ENCODE peak calls at places on chromosomes 7 and 10, in seven cellular contexts. K is heart right ventricle, P is testis, I is IMR-90, F is heart left ventricle, Y is A549, D is kidney. X is an unnamed sample.

GRCh38 chr7:105589221-105590077 is 8.2 kb upstream of the EFCAB10 start:
- DNase-seq in Y (peak; percentile 82), P (peak; percentile 73), K (peak; percentile 38), D (no peak), I (peak; percentile 81), F (peak; percentile 31), X (peak; percentile 77)

GRCh38 chr7:128145191-128145590 is 95.9 kb upstream of the LEP start:
- DNase-seq in K (no peak), P (no peak), F (no peak), D (no peak), Y (no peak), I (no peak), X (no peak)

GRCh38 chr7:28096713-28097112 is 83.9 kb downstream of the JAZF1 start:
- DNase-seq in F (peak; percentile 57), D (no peak), I (peak; percentile 72), Y (peak; percentile 72), K (peak; percentile 63), P (peak; percentile 81), X (peak; percentile 83)

GRCh38 chr10:17335065-17335464 is 107.0 kb downstream of the VIM start:
- DNase-seq in F (no peak), D (no peak), K (no peak), P (no peak), Y (no peak), I (peak; percentile 84), X (no peak)

GRCh38 chr10:113447278-113447677 is 105.6 kb upstream of the HABP2 start:
- DNase-seq in I (no peak), K (no peak), Y (no peak), F (no peak), D (no peak), P (no peak), X (no peak)

GRCh38 chr7:114789942-114790341 is 132.0 kb upstream of the MDFIC start:
- DNase-seq in F (no peak), Y (no peak), K (no peak), I (peak; percentile 87), P (no peak), D (no peak), X (no peak)

GRCh38 chr10:110857265-110858158 is 14.2 kb upstream of the PDCD4 start:
- DNase-seq in P (no peak), F (no peak), K (no peak), Y (no peak), D (no peak), I (peak; percentile 84), X (peak; percentile 61)

GRCh38 chr10:91598211-91598981 is 34.5 kb downstream of the PPP1R3C start:
- DNase-seq in F (no peak), P (no peak), K (no peak), I (peak; percentile 80), D (no peak), Y (peak; percentile 84), X (no peak)

GRCh38 chr10:113958631-113959382 is 84.9 kb upstream of the ADRB1 start:
- DNase-seq in P (no peak), F (peak; percentile 37), I (peak; percentile 93), Y (peak; percentile 80), D (peak; percentile 80), K (peak; percentile 31), X (no peak)

GRCh38 chr10:17394854-17395253 is 59.5 kb downstream of the ST8SIA6 start:
- DNase-seq in D (no peak), K (no peak), P (no peak), Y (no peak), I (no peak), F (no peak), X (no peak)

GRCh38 chr7:74311305-74311744 is 22.1 kb downstream of the CLIP2 start:
- DNase-seq in F (no peak), I (peak; percentile 68), Y (no peak), D (no peak), K (no peak), P (no peak), X (no peak)

GRCh38 chr10:48684792-48685651 is at the start of gene WDFY4:
- DNase-seq in D (no peak), F (no peak), K (no peak), P (no peak), I (no peak), Y (no peak), X (no peak)

GRCh38 chr10:104895981-104896380 is 254.9 kb downstream of the SORCS3 start:
- DNase-seq in D (no peak), Y (no peak), I (no peak), F (no peak), P (no peak), K (no peak), X (no peak)

GRCh38 chr10:129048513-129048912 is 418.5 kb upstream of the MGMT start:
- DNase-seq in K (no peak), P (no peak), F (no peak), I (no peak), Y (no peak), D (no peak), X (no peak)

GRCh38 chr7:18552943-18553584 is 57.5 kb downstream of the HDAC9 start:
- DNase-seq in Y (no peak), F (no peak), D (no peak), K (no peak), I (no peak), P (no peak), X (no peak)

GRCh38 chr10:78846770-78847169 is 222.0 kb upstream of the ZMIZ1 start:
- DNase-seq in I (no peak), P (no peak), F (peak; percentile 60), Y (no peak), D (no peak), K (peak; percentile 55), X (peak; percentile 76)

GRCh38 chr7:131231381-131232220 is 96.1 kb upstream of the MKLN1 start:
- DNase-seq in P (peak; percentile 22), D (no peak), Y (no peak), K (peak; percentile 58), I (peak; percentile 79), F (peak; percentile 56), X (peak; percentile 83)

GRCh38 chr7:29371472-29371871 is 176.9 kb downstream of the CHN2 start:
- DNase-seq in I (no peak), K (no peak), F (no peak), D (no peak), Y (no peak), P (no peak), X (no peak)

GRCh38 chr10:112290054-112290373 is 6.8 kb downstream of the TECTB start:
- DNase-seq in Y (no peak), K (no peak), F (no peak), D (no peak), P (no peak), I (no peak), X (no peak)

GRCh38 chr7:11155883-11156282 is 182.2 kb downstream of the PHF14 start:
- DNase-seq in D (no peak), I (peak; percentile 18), Y (no peak), K (no peak), P (no peak), F (no peak), X (no peak)

GRCh38 chr10:101624526-101625102 is 36.5 kb downstream of the DPCD start:
- DNase-seq in D (peak; percentile 29), I (no peak), K (no peak), F (no peak), P (no peak), Y (no peak), X (peak; percentile 46)
- H3K27ac ChIP-seq in D (no peak overlapping the region), I (no peak overlapping the region), K (no peak overlapping the region), F (no peak overlapping the region), P (no peak overlapping the region), Y (no peak overlapping the region), X (no peak overlapping the region)

DNA sequence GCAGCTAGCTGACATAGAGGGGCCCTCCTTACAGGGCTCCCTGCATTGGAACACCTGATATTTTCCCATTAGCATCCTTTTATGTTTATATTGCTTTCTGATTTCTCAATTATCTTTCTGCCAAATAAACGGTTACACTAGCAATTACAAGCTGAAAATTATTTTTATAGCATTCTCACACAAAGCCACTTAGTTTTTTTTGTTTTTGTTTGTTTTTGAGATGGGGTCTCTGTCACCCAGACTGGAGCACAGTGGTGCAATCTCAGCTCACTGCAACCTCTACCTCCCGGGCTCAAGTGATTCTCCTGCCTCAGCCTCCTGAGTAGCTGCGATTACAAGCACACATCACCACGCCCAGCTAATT is 9.9 kb upstream of the ZC3HAV1 start:
- DNase-seq in F (no peak), K (no peak), D (no peak), I (no peak), P (no peak), Y (no peak), X (no peak)
- H3K4me3 ChIP-seq in F (no peak overlapping the region), K (no peak overlapping the region), D (no peak overlapping the region), I (no peak overlapping the region), P (no peak overlapping the region), Y (no peak overlapping the region), X (no peak overlapping the region)

GRCh38 chr10:132546567-132547420 is 9.2 kb downstream of the INPP5A start:
- DNase-seq in Y (no peak), D (peak; percentile 93), K (no peak), I (no peak), P (no peak), F (no peak), X (peak; percentile 60)
- H3K4me1 ChIP-seq in Y (no peaks in the 10 kb centered on the region), D (peaks cover 35% of the 10 kb centered on the region), K (peaks cover 89% of the 10 kb centered on the region), I (no peaks in the 10 kb centered on the region), P (peaks cover 13% of the 10 kb centered on the region), F (peaks cover 31% of the 10 kb centered on the region), X (no peaks in the 10 kb centered on the region)

DNA sequence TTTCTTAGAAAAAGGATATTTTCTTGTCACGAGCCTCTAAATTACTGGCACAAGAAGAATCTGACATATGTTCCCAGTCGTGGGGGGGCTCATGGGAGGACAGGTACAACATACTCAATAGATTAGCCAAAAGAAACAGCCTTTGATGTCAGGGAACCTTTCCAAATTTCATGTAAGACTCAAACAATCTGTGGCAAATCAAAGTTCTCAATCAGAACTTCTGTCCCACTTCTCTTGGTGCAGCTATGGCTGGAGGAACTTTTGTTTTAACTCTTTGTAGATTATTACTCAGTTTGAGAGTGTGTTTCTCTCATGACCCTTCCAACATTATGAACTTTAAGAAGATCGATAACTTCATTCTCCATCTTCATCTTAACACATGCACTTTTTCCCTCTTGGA is 114.3 kb upstream of the ARID5B start:
- DNase-seq in I (no peak), Y (no peak), K (no peak), P (no peak), D (no peak), F (no peak), X (no peak)
- H3K27ac ChIP-seq in I (peak overlapping the region; percentile 71), Y (peak overlapping the region; percentile 21), K (no peak overlapping the region), P (no peak overlapping the region), D (no peak overlapping the region), F (no peak overlapping the region), X (peak overlapping the region; percentile 62)

DNA sequence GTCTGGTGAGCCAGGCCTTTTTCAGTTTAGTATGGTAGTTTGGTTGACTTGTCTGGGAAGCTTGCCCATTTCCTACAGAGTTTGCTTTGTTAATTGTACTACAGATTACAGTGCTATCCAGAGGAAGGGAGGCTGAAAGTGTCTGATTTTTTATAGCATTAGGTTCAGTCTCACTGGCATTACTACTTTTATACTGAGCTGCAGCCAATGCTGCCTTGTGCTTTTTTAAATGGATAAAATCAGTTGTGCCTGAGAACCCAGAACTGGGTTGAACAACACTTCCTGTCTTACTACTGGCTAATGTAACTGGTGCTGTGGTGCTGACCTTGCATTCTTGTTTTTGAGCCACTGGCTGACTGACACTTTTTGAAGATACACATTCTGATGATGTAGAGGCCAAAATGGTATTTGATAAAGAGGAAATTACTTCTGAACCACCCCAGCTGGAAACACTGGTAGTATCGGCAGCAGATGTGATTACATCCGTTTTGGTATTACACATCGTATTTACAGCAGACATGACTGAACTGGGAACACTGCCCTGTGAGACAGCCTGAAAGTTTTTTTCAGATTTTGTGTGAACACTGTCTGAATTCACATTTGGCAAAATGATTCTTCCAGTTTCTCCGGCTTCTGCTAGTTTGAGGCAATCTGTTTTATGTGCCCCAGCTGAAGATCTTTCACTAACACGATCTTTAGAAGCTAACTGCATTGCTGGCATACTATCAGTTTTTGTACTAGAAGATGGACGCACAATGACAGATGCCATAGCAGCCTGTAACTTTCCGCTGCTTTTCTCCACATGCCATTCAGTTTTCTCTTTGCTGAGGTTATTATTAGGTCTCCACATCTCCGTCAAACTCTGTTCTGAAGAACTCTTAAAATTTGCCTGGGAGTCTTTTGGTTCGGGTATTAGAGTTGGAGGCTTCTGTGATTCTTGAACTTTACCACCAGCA is 74.1 kb downstream of the NRBF2 start:
- DNase-seq in K (peak; percentile 51), P (peak; percentile 54), I (peak; percentile 94), F (peak; percentile 40), D (no peak), Y (no peak), X (no peak)
- H3K4me3 ChIP-seq in K (no peak overlapping the region), P (no peak overlapping the region), I (no peak overlapping the region), F (no peak overlapping the region), D (no peak overlapping the region), Y (no peak overlapping the region), X (peak overlapping the region; percentile 5)

X was measured in sigmoid colon.